ENCODE peak calls at places on chromosome 13, in four cellular contexts. P is left ventricle myocardium inferior, J is neuronal stem cell, A is Peyer's patch. O is an unnamed sample.

GRCh38 chr13:19845758-19846157 is 17.7 kb downstream of the ZMYM5 start:
- DNase-seq in J (no peak), A (no peak), P (no peak), O (no peak)

GRCh38 chr13:42398542-42398941 is 126.6 kb downstream of the AKAP11 start:
- DNase-seq in A (no peak), P (no peak), J (no peak), O (no peak)

GRCh38 chr13:113941571-113942191 is 32.2 kb downstream of the C13orf46 start:
- DNase-seq in A (peak; percentile 51), P (peak; percentile 11), J (no peak), O (no peak)

GRCh38 chr13:106649495-106649894 is 81.6 kb upstream of the ARGLU1 start:
- DNase-seq in A (no peak), J (no peak), P (no peak), O (no peak)

GRCh38 chr13:33364192-33364591 is 78.6 kb upstream of the STARD13 start:
- DNase-seq in P (no peak), J (no peak), A (no peak), O (no peak)

GRCh38 chr13:102799544-102800144 is 725 bp downstream of the BIVM start:
- DNase-seq in J (peak; percentile 20), A (peak; percentile 66), P (no peak), O (no peak)

GRCh38 chr13:92103673-92104296 is 705.4 kb downstream of the GPC5 start:
- DNase-seq in J (no peak), P (no peak), A (no peak), O (no peak)

GRCh38 chr13:41054212-41054877 is 7.0 kb upstream of the WBP4 start:
- DNase-seq in P (no peak), A (no peak), J (no peak), O (peak; percentile 34)

GRCh38 chr13:100298691-100299090 is 209.8 kb downstream of the PCCA start:
- DNase-seq in A (no peak), J (no peak), P (no peak), O (no peak)

GRCh38 chr13:110445183-110445582 is 116.3 kb downstream of the RAB20 start:
- DNase-seq in P (no peak), A (no peak), J (no peak), O (no peak)

GRCh38 chr13:44667950-44668349 is 91.8 kb upstream of the TSC22D1 start:
- DNase-seq in J (peak; percentile 61), P (no peak), A (no peak), O (peak; percentile 41)

GRCh38 chr13:38265135-38265497 is 84.5 kb upstream of the UFM1 start:
- DNase-seq in J (no peak), A (no peak), P (no peak), O (no peak)

GRCh38 chr13:21476893-21477472 is 17.9 kb upstream of the ZDHHC20 start:
- DNase-seq in P (peak; percentile 77), J (peak; percentile 87), A (peak; percentile 82), O (peak; percentile 67)

GRCh38 chr13:21475115-21475514 is 16.0 kb upstream of the ZDHHC20 start:
- DNase-seq in J (no peak), A (no peak), P (no peak), O (no peak)

GRCh38 chr13:21483748-21484147 is 24.6 kb upstream of the ZDHHC20 start:
- DNase-seq in A (no peak), P (no peak), J (no peak), O (no peak)

GRCh38 chr13:21481359-21481758 is 22.3 kb upstream of the ZDHHC20 start:
- DNase-seq in J (no peak), A (no peak), P (no peak), O (no peak)

GRCh38 chr13:21478881-21479808 is 20.0 kb upstream of the ZDHHC20 start:
- DNase-seq in P (no peak), J (peak; percentile 65), A (no peak), O (no peak)
- H3K4me3 ChIP-seq in P (peak overlapping the region; percentile 47), J (no peak overlapping the region), A (peak overlapping the region; percentile 16), O (no peak overlapping the region)

GRCh38 chr13:112910016-112910415 is 59.0 kb upstream of the MCF2L start:
- DNase-seq in A (no peak), P (no peak), J (no peak), O (no peak)
- H3K27me3 ChIP-seq in A (no peaks in the 10 kb centered on the region), P (peaks cover 57% of the 10 kb centered on the region), J (no peaks in the 10 kb centered on the region), O (no peaks in the 10 kb centered on the region)

GRCh38 chr13:23320926-23321533 is 112.5 kb downstream of the SACS start:
- DNase-seq in J (no peak), P (no peak), A (no peak), O (no peak)
- H3K4me3 ChIP-seq in J (no peak overlapping the region), P (peak overlapping the region; percentile 22), A (peak overlapping the region; percentile 25), O (no peak overlapping the region)

DNA sequence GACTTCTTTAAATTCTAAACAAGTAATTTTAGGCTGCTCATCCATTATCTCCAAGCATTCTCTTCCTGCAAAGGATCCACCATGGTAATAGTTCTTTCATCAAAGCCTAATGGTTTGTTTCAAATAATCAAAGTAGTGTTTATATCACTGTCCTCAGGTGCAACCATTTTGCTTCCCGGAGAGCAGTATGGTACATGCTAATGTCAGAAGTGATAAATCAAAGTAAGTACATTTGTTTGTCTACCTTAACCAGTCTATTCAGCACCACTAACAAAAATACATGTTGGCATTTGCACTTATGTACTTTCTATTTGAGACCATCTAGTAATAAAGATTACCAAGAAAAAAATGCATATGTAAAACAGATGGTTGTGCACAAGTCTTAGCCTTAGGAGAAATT is 37.5 kb downstream of the DACH1 start:
- DNase-seq in P (no peak), A (no peak), J (no peak), O (no peak)
- H3K27me3 ChIP-seq in P (no peaks in the 10 kb centered on the region), A (no peaks in the 10 kb centered on the region), J (no peaks in the 10 kb centered on the region), O (no peaks in the 10 kb centered on the region)

GRCh38 chr13:50995870-50996269 is 86.3 kb downstream of the RNASEH2B start:
- DNase-seq in P (no peak), J (no peak), A (no peak), O (no peak)

GRCh38 chr13:50991624-50992610 is 82.3 kb downstream of the RNASEH2B start:
- DNase-seq in A (no peak), J (no peak), P (no peak), O (peak; percentile 17)

GRCh38 chr13:50993371-50993770 is 83.8 kb downstream of the RNASEH2B start:
- DNase-seq in A (no peak), J (no peak), P (no peak), O (no peak)

GRCh38 chr13:50994651-50995050 is 85.1 kb downstream of the RNASEH2B start:
- DNase-seq in A (no peak), J (no peak), P (no peak), O (no peak)

GRCh38 chr13:50993908-50994307 is 84.3 kb downstream of the RNASEH2B start:
- DNase-seq in J (no peak), A (no peak), P (no peak), O (no peak)
- H3K4me3 ChIP-seq in J (no peak overlapping the region), A (no peak overlapping the region), P (no peak overlapping the region), O (no peak overlapping the region)

DNA sequence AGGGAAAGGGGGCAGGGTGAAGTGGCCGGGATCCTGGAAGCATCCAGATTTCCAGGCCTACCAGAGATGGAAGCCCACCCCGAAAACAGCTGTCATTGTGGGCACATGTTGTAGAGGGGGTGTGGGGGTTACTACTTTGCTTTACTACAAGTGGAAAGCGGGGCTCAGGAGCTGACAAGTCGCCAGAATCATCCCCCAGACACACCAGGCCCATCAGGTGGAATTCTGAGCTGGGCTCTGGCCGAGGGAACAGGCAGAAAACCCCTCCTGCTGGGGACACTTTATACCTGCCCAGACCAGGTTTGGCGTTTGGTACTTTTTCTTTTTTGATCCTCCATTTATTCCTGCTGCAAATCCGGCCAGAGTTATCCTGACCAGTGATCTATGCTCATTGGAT is 3.8 kb downstream of the CDX2 start:
- DNase-seq in P (no peak), A (peak; percentile 57), J (no peak), O (no peak)
- H3K27me3 ChIP-seq in P (peaks cover 100% of the 10 kb centered on the region), A (peaks cover 9% of the 10 kb centered on the region), J (peaks cover 75% of the 10 kb centered on the region), O (peaks cover 2% of the 10 kb centered on the region)